ENCODE peak calls at places on chromosomes 3 and 15, in seven cellular contexts. F, B, A, Y, R, S and H are unnamed samples.

GRCh38 chr3:15633159-15633558 is 31.6 kb downstream of the BTD start:
- DNase-seq in F (no peak), B (no peak), A (no peak), Y (no peak), R (no peak), S (no peak), H (no peak)

GRCh38 chr15:39752991-39753390 is 29.6 kb downstream of the FSIP1 start:
- DNase-seq in F (no peak), B (no peak), A (no peak), Y (no peak), R (no peak), S (no peak), H (no peak)

GRCh38 chr15:41340189-41340695 is 7.6 kb downstream of the NUSAP1 start:
- DNase-seq in F (no peak), B (no peak), A (no peak), Y (no peak), R (no peak), S (no peak), H (no peak)

GRCh38 chr3:143963946-143964345 is 7.7 kb upstream of the DIPK2A start:
- DNase-seq in F (no peak), B (no peak), A (no peak), Y (no peak), R (no peak), S (no peak), H (no peak)

GRCh38 chr15:66016199-66016598 is 146.9 kb downstream of the RAB11A start:
- DNase-seq in F (no peak), B (no peak), A (no peak), Y (no peak), R (no peak), S (no peak), H (no peak)

GRCh38 chr3:98536456-98537017 is 4.8 kb downstream of the GPR15 start:
- DNase-seq in F (no peak), B (no peak), A (no peak), Y (peak; percentile 44), R (no peak), S (no peak), H (no peak)

GRCh38 chr15:100264994-100265640 is 76.7 kb downstream of the ADAMTS17 start:
- DNase-seq in F (no peak), B (no peak), A (no peak), Y (no peak), R (no peak), S (no peak), H (no peak)

GRCh38 chr3:38649500-38650247 is at the start of gene SCN5A:
- DNase-seq in F (peak; percentile 94), B (peak; percentile 61), A (peak; percentile 29), Y (peak; percentile 85), R (peak; percentile 38), S (no peak), H (no peak)

GRCh38 chr3:256501-256900 is 59.9 kb downstream of the CHL1 start:
- DNase-seq in F (no peak), B (no peak), A (no peak), Y (no peak), R (no peak), S (no peak), H (no peak)

GRCh38 chr3:189863031-189863430 is 231.8 kb downstream of the TP63 start:
- DNase-seq in F (no peak), B (no peak), A (no peak), Y (no peak), R (no peak), S (no peak), H (no peak)

GRCh38 chr3:53464424-53464823 is 30.0 kb upstream of the CACNA1D start:
- DNase-seq in F (no peak), B (no peak), A (no peak), Y (no peak), R (no peak), S (no peak), H (no peak)